ENCODE peak calls at places on chromosome 18, in five cellular contexts. N is GM12891, M is K562, H is HepG2, K is GM12878. Y is an unnamed sample.

GRCh38 chr18:42437646-42438045 is 482.6 kb downstream of the PIK3C3 start:
- DNase-seq in N (no peak), M (no peak), H (no peak), K (no peak), Y (no peak)

GRCh38 chr18:46412831-46413371 is 244.1 kb downstream of the LOXHD1 start:
- DNase-seq in N (no peak), M (no peak), H (no peak), K (no peak), Y (no peak)

GRCh38 chr18:70322928-70323327 is 34.1 kb downstream of the SOCS6 start:
- DNase-seq in N (no peak), M (no peak), H (peak), K (no peak), Y (no peak)

GRCh38 chr18:46672062-46672970 is 15.3 kb upstream of the LOXHD1 start:
- DNase-seq in N (no peak), M (no peak), H (no peak), K (no peak), Y (no peak)

GRCh38 chr18:74063023-74063422 is 84.6 kb downstream of the FBXO15 start:
- DNase-seq in N (no peak), M (peak), H (no peak), K (no peak), Y (peak)

GRCh38 chr18:74114206-74114605 is 33.4 kb downstream of the FBXO15 start:
- DNase-seq in N (no peak), M (no peak), H (no peak), K (no peak), Y (no peak)

GRCh38 chr18:61551586-61551985 is 218.4 kb downstream of the CDH20 start:
- DNase-seq in N (peak), M (peak), H (peak), K (peak), Y (peak)

GRCh38 chr18:55339990-55340389 is 248.0 kb downstream of the TCF4 start:
- DNase-seq in N (no peak), M (no peak), H (no peak), K (no peak), Y (no peak)

GRCh38 chr18:48022531-48023330 is 92.3 kb upstream of the SMAD2 start:
- DNase-seq in N (peak), M (peak), H (peak), K (peak), Y (peak)

GRCh38 chr18:50188652-50189051 is 6.3 kb downstream of the MYO5B start:
- DNase-seq in N (no peak), M (no peak), H (no peak), K (no peak), Y (no peak)

DNA sequence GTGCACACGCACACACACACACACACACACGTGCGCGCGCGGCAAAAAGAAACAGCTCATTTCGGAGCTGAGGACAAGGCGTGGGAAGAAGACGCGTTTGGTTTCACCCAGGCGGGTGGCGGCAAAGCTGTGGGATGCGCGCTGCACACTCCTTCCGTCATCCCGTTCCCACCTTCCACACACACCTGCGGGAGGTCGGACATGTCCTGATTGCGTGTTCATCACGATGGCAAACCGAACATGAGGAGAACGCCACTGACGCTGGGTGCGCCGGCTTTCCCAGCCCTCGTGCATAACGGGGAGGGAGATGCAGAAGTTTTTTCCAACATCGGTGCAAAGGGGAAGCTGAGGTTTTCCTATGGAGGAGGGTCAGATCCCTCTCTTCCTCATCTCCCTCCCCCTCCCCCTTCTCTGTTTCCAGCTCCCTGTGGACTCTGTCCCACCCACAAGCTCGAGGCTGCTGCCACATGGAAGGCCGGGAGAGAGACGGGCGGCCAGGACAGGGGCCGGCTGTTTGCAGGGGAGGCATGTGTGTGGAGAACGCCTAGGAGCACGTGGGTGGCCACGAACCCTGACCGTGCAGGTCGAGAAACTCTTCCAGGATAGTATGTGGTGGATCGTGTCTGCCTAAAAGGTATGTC is 20.3 kb downstream of the MBP start:
- DNase-seq in N (no peak), M (no peak), H (no peak), K (no peak), Y (no peak)
- TF ChIP-seq POLR2A in N (no peak), M (no peak), H (no peak), K (peak), Y (no peak)

GRCh38 chr18:69097349-69097748 is 299.5 kb downstream of the CCDC102B start:
- DNase-seq in N (no peak), M (no peak), H (no peak), K (no peak), Y (no peak)
- TF ChIP-seq TAF1 in N (no peak), M (no peak), H (no peak), K (no peak), Y (no peak)

DNA sequence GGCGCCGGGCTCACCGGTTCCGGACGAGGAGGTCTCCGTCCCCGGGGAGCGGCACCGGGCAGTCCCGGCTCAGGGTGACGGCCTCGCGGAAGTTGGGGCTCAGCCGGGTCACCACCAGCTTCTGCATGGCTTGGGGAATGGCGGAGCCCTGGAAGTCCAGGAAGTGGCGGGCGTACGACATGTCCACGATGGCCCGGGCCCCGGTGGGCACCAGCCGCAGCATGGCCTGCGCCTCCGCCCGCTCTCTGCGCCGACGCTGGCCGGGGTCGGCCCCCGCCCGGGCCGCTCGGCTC is 157 bp downstream of the PTGR3 start:
- DNase-seq in N (no peak), M (no peak), H (no peak), K (no peak), Y (no peak)
- TF ChIP-seq POLR2A in N (peak), M (peak), H (no peak), K (peak), Y (peak)

DNA sequence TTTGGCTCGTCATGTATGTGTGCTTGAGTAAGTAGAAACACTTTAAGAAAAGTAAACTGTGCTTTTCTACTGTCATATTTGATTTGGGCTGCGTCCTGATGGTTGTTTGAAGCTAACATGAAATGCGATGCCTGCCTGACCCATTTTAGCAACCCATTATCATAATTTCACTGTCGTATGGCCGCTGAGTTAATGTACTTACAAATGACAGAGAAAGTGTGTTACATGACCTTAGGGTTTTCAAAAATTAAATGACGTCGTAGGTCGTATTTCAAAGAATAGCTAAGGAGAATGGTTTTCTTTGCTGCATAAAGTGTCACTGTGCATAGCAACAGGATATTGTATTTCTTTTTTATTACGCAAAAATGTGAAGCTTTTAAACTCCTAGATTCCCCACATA is 54.7 kb downstream of the TSHZ1 start:
- DNase-seq in N (no peak), M (no peak), H (no peak), K (no peak), Y (no peak)
- TF ChIP-seq TAF1 in N (no peak), M (no peak), H (no peak), K (no peak), Y (no peak)

GRCh38 chr18:52812834-52813233 is 472.8 kb downstream of the DCC start:
- DNase-seq in N (no peak), M (no peak), H (no peak), K (no peak), Y (no peak)

GRCh38 chr18:52813637-52814416 is 473.8 kb downstream of the DCC start:
- DNase-seq in N (no peak), M (no peak), H (no peak), K (no peak), Y (no peak)
- TF ChIP-seq POLR2A in N (no peak), M (no peak), H (no peak), K (no peak), Y (no peak)

Y was measured in GM12892.